ENCODE peak calls at places on chromosomes 5 and 9, in seven cellular contexts. Z is heart left ventricle, S is mucosa of descending colon, Y is GM13977, L is nephron progenitor cell, E is gastrocnemius medialis, G is progenitor cell of endocrine pancreas. K is an unnamed sample.

GRCh38 chr9:10785255-10785654 is 172.5 kb upstream of the PTPRD start:
- DNase-seq in Z (no peak), S (no peak), Y (no peak), L (no peak), E (no peak), G (no peak), K (no peak)

GRCh38 chr9:15724006-15724405 is 171.2 kb downstream of the CCDC171 start:
- DNase-seq in Z (no peak), S (no peak), Y (no peak), L (no peak), E (no peak), G (no peak), K (no peak)

GRCh38 chr9:26975728-26976707 is 19.8 kb downstream of the IFT74 start:
- DNase-seq in Z (peak), S (no peak), Y (no peak), L (peak), E (no peak), G (no peak), K (no peak)

GRCh38 chr9:5890641-5891040 is at the start of gene MLANA:
- DNase-seq in Z (no peak), S (no peak), Y (no peak), L (no peak), E (no peak), G (no peak), K (no peak)

GRCh38 chr9:34562136-34562745 is 27.3 kb downstream of the CNTFR start:
- DNase-seq in Z (no peak), S (no peak), Y (peak), L (no peak), E (no peak), G (no peak), K (no peak)

GRCh38 chr5:64040496-64040895 is 78.3 kb upstream of the HTR1A start:
- DNase-seq in Z (no peak), S (no peak), Y (no peak), L (no peak), E (no peak), G (no peak), K (no peak)

GRCh38 chr9:128882677-128883590 is 1.0 kb downstream of the LRRC8A start:
- DNase-seq in Z (no peak), S (no peak), Y (no peak), L (peak), E (no peak), G (no peak), K (no peak)

GRCh38 chr5:71719092-71719964 is at the start of gene CARTPT:
- DNase-seq in Z (no peak), S (no peak), Y (no peak), L (peak), E (no peak), G (peak), K (no peak)

GRCh38 chr9:7533376-7534090 is 266.0 kb downstream of the DMAC1 start:
- DNase-seq in Z (no peak), S (no peak), Y (no peak), L (no peak), E (no peak), G (no peak), K (no peak)

DNA sequence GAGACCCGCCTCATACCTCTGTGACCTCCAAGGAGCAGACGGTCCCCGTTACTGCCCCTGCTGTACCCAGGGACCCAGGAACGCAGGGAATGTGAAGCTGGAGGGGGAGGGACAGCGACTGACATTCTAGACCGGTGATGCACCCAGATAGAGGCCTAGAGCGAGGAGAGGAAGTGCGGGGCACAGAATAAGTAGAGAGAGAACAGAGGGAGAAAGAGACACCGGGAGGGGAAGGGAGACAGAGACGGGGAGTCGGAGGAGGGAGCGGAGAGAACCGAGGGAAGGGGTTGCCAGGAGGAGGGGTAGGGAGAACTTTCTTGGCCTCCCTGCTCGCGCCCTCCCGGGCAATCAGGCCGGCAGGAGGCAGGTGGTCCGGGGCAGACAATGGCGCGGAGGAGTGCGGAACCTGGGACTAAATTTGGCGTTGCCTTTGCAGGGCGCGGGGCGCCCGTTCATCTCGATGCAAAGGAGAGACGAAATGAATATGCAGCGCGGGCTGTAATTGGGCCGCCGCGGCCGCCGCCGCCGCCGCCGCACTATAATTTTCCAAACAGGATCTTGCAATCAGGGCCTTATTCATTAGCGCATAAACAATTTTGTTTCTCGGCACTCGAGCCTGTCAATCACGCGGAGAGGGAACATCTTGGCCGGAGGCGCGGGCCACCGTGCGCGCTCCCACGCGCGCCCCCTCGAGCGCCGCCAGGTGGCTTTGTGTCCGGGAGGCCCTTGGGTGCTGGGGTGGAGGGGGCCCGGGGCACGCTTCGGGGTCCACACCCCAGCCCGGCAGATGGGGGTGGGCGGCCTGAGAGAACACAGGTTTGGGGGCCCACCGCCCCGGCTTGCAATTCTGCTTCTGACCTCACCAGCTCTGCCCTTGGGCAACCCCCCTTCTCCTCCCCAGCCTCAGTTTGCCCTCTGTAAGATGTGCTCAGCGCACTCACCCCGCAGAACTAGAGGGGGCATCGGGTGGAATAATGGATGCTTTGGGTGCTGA is 32.9 kb downstream of the NDUFA8 start:
- DNase-seq in Z (no peak), S (no peak), Y (no peak), L (peak), E (no peak), G (no peak), K (no peak)
- TF ChIP-seq CTCF in Z (no peak), S (no peak), Y (peak), L (no peak), E (no peak), G (peak), K (no peak)

DNA sequence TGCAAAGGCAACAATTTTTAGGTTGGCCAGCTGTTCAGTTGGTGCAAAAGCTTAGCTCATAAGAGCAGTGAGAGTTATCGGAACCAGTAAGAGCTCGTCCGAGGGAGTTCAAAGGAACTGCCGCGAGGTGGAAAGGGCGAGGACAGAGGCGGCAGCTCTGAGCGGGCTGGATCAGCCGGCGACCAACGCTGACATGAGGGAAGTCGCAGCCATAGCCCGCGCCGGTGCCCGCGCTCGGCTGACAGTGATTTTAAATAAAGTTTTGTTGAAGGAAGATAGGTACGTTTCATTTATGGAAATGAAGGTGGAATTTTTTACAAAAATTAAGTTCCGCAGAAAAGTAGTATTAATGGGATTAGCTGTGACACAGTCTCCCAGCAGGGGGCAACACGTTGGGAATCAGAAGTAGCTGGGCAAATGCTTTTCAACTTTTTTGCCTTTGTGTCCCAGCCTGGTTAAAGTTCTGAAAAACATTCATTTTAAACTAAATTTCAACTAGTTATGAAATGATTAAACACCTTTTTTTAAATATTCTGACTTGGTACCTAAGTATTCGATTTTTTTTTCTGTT is 43.2 kb downstream of the FBXO4 start:
- DNase-seq in Z (no peak), S (no peak), Y (no peak), L (no peak), E (no peak), G (no peak), K (no peak)
- TF ChIP-seq CTCF in Z (no peak), S (no peak), Y (no peak), L (no peak), E (no peak), G (peak), K (no peak)

GRCh38 chr5:110476164-110476563 is 250.3 kb downstream of the TMEM232 start:
- DNase-seq in Z (no peak), S (no peak), Y (no peak), L (no peak), E (no peak), G (no peak), K (no peak)

GRCh38 chr5:110478899-110479298 is 247.6 kb downstream of the TMEM232 start:
- DNase-seq in Z (no peak), S (no peak), Y (no peak), L (no peak), E (no peak), G (no peak), K (no peak)

GRCh38 chr5:110475529-110475928 is 250.9 kb downstream of the TMEM232 start:
- DNase-seq in Z (no peak), S (no peak), Y (no peak), L (no peak), E (no peak), G (no peak), K (no peak)

DNA sequence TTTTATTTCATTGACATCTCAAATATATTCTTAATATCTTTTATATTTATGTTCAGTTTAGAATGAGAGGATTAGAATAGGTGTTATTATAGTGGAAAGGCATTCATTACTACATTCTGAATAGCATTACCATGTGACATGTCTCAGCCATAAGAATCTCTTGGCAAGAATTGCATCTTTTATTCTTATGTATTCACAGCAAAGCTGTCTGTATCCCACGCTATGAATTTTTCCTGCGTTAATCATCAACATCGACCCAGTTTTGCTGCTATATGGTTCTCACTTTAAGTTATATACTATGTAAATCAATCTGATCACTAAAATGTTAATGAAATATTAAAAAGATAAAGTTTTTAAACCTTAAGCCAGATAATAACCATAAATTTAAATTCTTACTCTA is 248.5 kb downstream of the TMEM232 start:
- DNase-seq in Z (no peak), S (no peak), Y (no peak), L (no peak), E (no peak), G (no peak), K (no peak)
- TF ChIP-seq CTCF in Z (no peak), S (no peak), Y (no peak), L (no peak), E (no peak), G (no peak), K (no peak)

GRCh38 chr5:151459680-151460079 is 12.3 kb downstream of the SLC36A1 start:
- DNase-seq in Z (no peak), S (no peak), Y (no peak), L (peak), E (no peak), G (no peak), K (no peak)

GRCh38 chr5:151461312-151461711 is 13.9 kb downstream of the SLC36A1 start:
- DNase-seq in Z (no peak), S (no peak), Y (peak), L (no peak), E (no peak), G (no peak), K (no peak)

GRCh38 chr5:151465476-151465875 is 18.1 kb downstream of the SLC36A1 start:
- DNase-seq in Z (no peak), S (no peak), Y (no peak), L (no peak), E (no peak), G (no peak), K (no peak)

GRCh38 chr5:151464101-151464500 is 16.7 kb downstream of the SLC36A1 start:
- DNase-seq in Z (no peak), S (no peak), Y (no peak), L (no peak), E (no peak), G (no peak), K (no peak)

GRCh38 chr5:151463137-151464029 is 16.0 kb downstream of the SLC36A1 start:
- DNase-seq in Z (no peak), S (no peak), Y (no peak), L (peak), E (no peak), G (peak), K (no peak)
- TF ChIP-seq CTCF in Z (peak), S (peak), Y (no peak), L (peak), E (peak), G (peak), K (no peak)

DNA sequence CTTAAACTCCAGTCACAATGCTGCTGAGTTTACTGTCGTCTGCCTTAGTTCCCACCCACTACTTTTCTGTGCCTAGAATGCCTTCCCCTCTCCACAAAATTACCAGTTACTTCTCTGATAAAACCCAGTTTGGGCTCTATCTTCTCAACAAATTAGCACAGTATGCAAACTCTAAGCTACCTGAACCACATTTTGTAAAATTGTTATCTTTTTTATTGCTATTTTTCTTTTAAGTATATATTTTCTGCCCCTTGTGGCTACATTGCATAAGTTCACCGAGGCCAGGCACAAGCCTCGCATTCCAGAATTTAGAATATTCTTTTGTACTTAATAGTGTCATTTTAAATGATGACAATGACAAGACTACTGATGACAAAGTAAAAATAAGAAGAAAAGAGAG is 60.0 kb downstream of the POU5F2 start:
- DNase-seq in Z (no peak), S (no peak), Y (no peak), L (no peak), E (no peak), G (no peak), K (no peak)
- TF ChIP-seq CTCF in Z (no peak), S (no peak), Y (no peak), L (peak), E (no peak), G (peak), K (no peak)

GRCh38 chr9:114507726-114508125 is 2.5 kb upstream of the WHRN start:
- DNase-seq in Z (no peak), S (no peak), Y (peak), L (no peak), E (no peak), G (no peak), K (no peak)
- TF ChIP-seq CTCF in Z (no peak), S (no peak), Y (peak), L (no peak), E (no peak), G (peak), K (no peak)

GRCh38 chr9:68878450-68878849 is 135.5 kb downstream of the PRKACG start:
- DNase-seq in Z (no peak), S (no peak), Y (no peak), L (no peak), E (no peak), G (no peak), K (no peak)

GRCh38 chr9:68873179-68873578 is 140.7 kb downstream of the PRKACG start:
- DNase-seq in Z (no peak), S (no peak), Y (no peak), L (no peak), E (no peak), G (no peak), K (no peak)

GRCh38 chr9:68877219-68877618 is 136.7 kb downstream of the PRKACG start:
- DNase-seq in Z (no peak), S (no peak), Y (no peak), L (no peak), E (no peak), G (no peak), K (no peak)

GRCh38 chr9:68872026-68872501 is 141.8 kb downstream of the PRKACG start:
- DNase-seq in Z (peak), S (no peak), Y (no peak), L (no peak), E (no peak), G (no peak), K (no peak)

DNA sequence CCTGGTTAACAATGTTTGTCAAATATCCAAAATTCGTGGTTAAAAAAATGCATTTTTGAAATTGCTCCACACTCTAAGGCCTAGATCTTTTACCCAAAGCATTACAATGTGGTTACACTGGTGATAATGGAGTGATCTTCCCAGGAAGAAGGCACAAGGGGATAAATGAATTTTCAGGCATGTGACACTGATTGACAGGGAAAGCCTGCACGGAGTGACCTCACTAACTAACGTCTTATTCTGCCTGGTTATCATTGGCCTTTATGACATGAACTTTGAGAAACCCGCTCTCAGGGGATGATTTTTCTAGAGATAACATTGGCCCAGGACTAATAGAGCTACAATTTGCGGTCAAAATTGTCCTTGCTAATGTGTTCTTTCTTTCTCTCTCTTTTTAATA is 137.6 kb downstream of the PRKACG start:
- DNase-seq in Z (no peak), S (no peak), Y (no peak), L (no peak), E (no peak), G (no peak), K (no peak)
- TF ChIP-seq CTCF in Z (no peak), S (no peak), Y (no peak), L (no peak), E (no peak), G (no peak), K (no peak)

K was measured in activated B cell treated with CpG ODN at 0.5 μM for 24 hours.